ENCODE peak calls at places on chromosomes 5 and 9, in eight cellular contexts. R, P, B, V, Z, W, L and D are unnamed samples.

GRCh38 chr5:136984772-136985455 is 514.2 kb downstream of the SPOCK1 start:
- DNase-seq in V (no peak), R (no peak), B (no peak), Z (no peak), L (no peak), P (no peak), W (no peak), D (no peak)

GRCh38 chr5:110865400-110866094 is 126.7 kb downstream of the SLC25A46 start:
- DNase-seq in W (peak; percentile 91), L (no peak), B (no peak), V (peak; percentile 76), Z (no peak), R (no peak), P (no peak), D (no peak)

GRCh38 chr5:1515311-1515920 is 8.3 kb downstream of the LPCAT1 start:
- DNase-seq in P (no peak), W (peak; percentile 67), L (peak; percentile 81), V (no peak), Z (no peak), R (no peak), B (no peak), D (no peak)

GRCh38 chr5:132013006-132013689 is 1.7 kb upstream of the ACSL6 start:
- DNase-seq in P (no peak), V (no peak), Z (peak; percentile 29), W (no peak), R (no peak), L (peak; percentile 57), B (no peak), D (no peak)

GRCh38 chr5:37739817-37740261 is 100.0 kb downstream of the GDNF start:
- DNase-seq in V (peak; percentile 60), Z (no peak), W (no peak), B (no peak), L (no peak), R (no peak), P (no peak), D (no peak)

GRCh38 chr5:178104492-178104891 is 8.8 kb upstream of the N4BP3 start:
- DNase-seq in W (no peak), B (no peak), V (peak; percentile 46), L (no peak), P (no peak), Z (no peak), R (no peak), D (no peak)

GRCh38 chr5:76547242-76547890 is 75.8 kb downstream of the F2RL2 start:
- DNase-seq in R (no peak), P (no peak), V (no peak), Z (peak; percentile 37), L (no peak), W (no peak), B (no peak), D (no peak)

GRCh38 chr9:89515416-89515815 is 17.5 kb upstream of the SEMA4D start:
- DNase-seq in Z (no peak), W (no peak), V (no peak), R (no peak), B (no peak), P (no peak), L (no peak), D (no peak)

GRCh38 chr9:135607401-135608293 is 31.7 kb downstream of the GLT6D1 start:
- DNase-seq in B (no peak), L (peak; percentile 65), Z (no peak), R (no peak), W (no peak), P (no peak), V (no peak), D (no peak)

GRCh38 chr5:71982717-71983395 is 124.4 kb upstream of the MAP1B start:
- DNase-seq in P (no peak), W (no peak), B (no peak), L (no peak), Z (no peak), R (no peak), V (no peak), D (no peak)

GRCh38 chr5:158234323-158235158 is 375.6 kb upstream of the CLINT1 start:
- DNase-seq in W (no peak), Z (no peak), L (no peak), V (peak; percentile 49), B (no peak), P (no peak), R (no peak), D (no peak)

GRCh38 chr9:120396418-120396817 is 183.5 kb downstream of the CDK5RAP2 start:
- DNase-seq in R (no peak), Z (no peak), V (peak; percentile 18), W (no peak), L (no peak), B (no peak), P (no peak), D (no peak)

GRCh38 chr5:72194846-72195245 is 87.6 kb downstream of the MAP1B start:
- DNase-seq in W (no peak), Z (no peak), V (no peak), R (no peak), L (no peak), P (no peak), B (no peak), D (no peak)

GRCh38 chr9:116275418-116276295 is 122.1 kb downstream of the PAPPA start:
- DNase-seq in R (no peak), L (no peak), Z (no peak), V (no peak), W (no peak), P (no peak), B (no peak), D (no peak)

GRCh38 chr5:79702606-79703380 is 13.2 kb downstream of the CMYA5 start:
- DNase-seq in V (peak; percentile 60), P (no peak), B (no peak), R (no peak), W (peak; percentile 74), Z (no peak), L (no peak), D (no peak)

GRCh38 chr9:133458643-133459312 is 1.0 kb upstream of the CACFD1 start:
- DNase-seq in V (no peak), Z (no peak), W (no peak), L (peak; percentile 75), R (no peak), B (no peak), P (no peak), D (no peak)

GRCh38 chr5:149771216-149771973 is 41.3 kb downstream of the PPARGC1B start:
- DNase-seq in P (no peak), W (no peak), R (no peak), B (no peak), Z (no peak), V (no peak), L (peak; percentile 44), D (no peak)

GRCh38 chr9:128757602-128758001 is 14.1 kb downstream of the ZER1 start:
- DNase-seq in L (no peak), R (no peak), Z (no peak), V (no peak), P (no peak), B (no peak), W (no peak), D (no peak)

GRCh38 chr5:179559280-179560252 is 9.2 kb downstream of the RUFY1 start:
- DNase-seq in P (peak; percentile 74), V (peak; percentile 100), L (peak; percentile 98), Z (peak; percentile 88), R (peak; percentile 96), B (peak; percentile 88), W (peak; percentile 99), D (peak; percentile 67)

GRCh38 chr5:1974501-1975405 is 92.0 kb upstream of the IRX4 start:
- DNase-seq in B (no peak), R (no peak), W (no peak), Z (no peak), L (no peak), V (peak; percentile 56), P (no peak), D (no peak)

GRCh38 chr5:165227515-165227914 is 1722.1 kb downstream of the MAT2B start:
- DNase-seq in R (no peak), Z (no peak), B (no peak), L (no peak), P (no peak), W (no peak), V (peak; percentile 54), D (no peak)

GRCh38 chr9:129472651-129473102 is 148.2 kb downstream of the C9orf50 start:
- DNase-seq in W (peak; percentile 64), P (no peak), Z (no peak), R (no peak), B (no peak), L (no peak), V (no peak), D (no peak)

GRCh38 chr5:83471405-83472212 is at the start of gene VCAN:
- DNase-seq in R (peak; percentile 16), W (peak; percentile 90), L (peak; percentile 69), Z (no peak), B (no peak), V (peak; percentile 89), P (no peak), D (no peak)

GRCh38 chr5:127386557-127386956 is 96.0 kb downstream of the MEGF10 start:
- DNase-seq in L (no peak), R (no peak), P (no peak), B (no peak), Z (no peak), W (no peak), V (peak; percentile 71), D (no peak)